ENCODE peak calls at places on chromosome 20, in five cellular contexts. Q is H1, M is mesenchymal stem cell, L is H9, J is trophoblast cell. V is an unnamed sample.

GRCh38 chr20:23226612-23227265 is 123.9 kb upstream of the NXT1 start:
- DNase-seq in Q (peak; percentile 38), M (peak; percentile 86), L (no peak), J (no peak), V (no peak)

GRCh38 chr20:32564921-32565734 is 20.0 kb downstream of the NOL4L start:
- DNase-seq in Q (no peak), M (peak; percentile 72), L (no peak), J (no peak), V (no peak)

GRCh38 chr20:61951695-61952533 is 113.8 kb downstream of the TAF4 start:
- DNase-seq in Q (peak; percentile 87), M (peak; percentile 30), L (peak; percentile 84), J (no peak), V (peak; percentile 78)

GRCh38 chr20:33773412-33774089 is 37.6 kb upstream of the CHMP4B start:
- DNase-seq in Q (no peak), M (no peak), L (no peak), J (no peak), V (no peak)

GRCh38 chr20:4844325-4844724 is 122.6 kb downstream of the PRND start:
- DNase-seq in Q (no peak), M (peak; percentile 15), L (no peak), J (no peak), V (no peak)

GRCh38 chr20:45306431-45306982 is at the start of gene RBPJL:
- DNase-seq in Q (peak; percentile 91), M (peak; percentile 17), L (peak; percentile 71), J (peak; percentile 46), V (no peak)

GRCh38 chr20:32743237-32744112 is at the start of gene COMMD7:
- DNase-seq in Q (peak; percentile 80), M (peak; percentile 67), L (peak; percentile 90), J (peak; percentile 81), V (no peak)

GRCh38 chr20:38337561-38338140 is 8.6 kb upstream of the LBP start:
- DNase-seq in Q (peak; percentile 98), M (peak; percentile 9), L (peak; percentile 93), J (peak; percentile 78), V (peak; percentile 63)

GRCh38 chr20:35329435-35330139 is 37.4 kb upstream of the FAM83C start:
- DNase-seq in Q (peak; percentile 89), M (peak; percentile 46), L (peak; percentile 84), J (peak; percentile 61), V (peak; percentile 14)

GRCh38 chr20:35618372-35619131 is 2.9 kb downstream of the SPAG4 start:
- DNase-seq in Q (peak; percentile 67), M (peak; percentile 42), L (peak; percentile 55), J (peak; percentile 63), V (no peak)

GRCh38 chr20:7327815-7328214 is 560.3 kb downstream of the BMP2 start:
- DNase-seq in Q (no peak), M (no peak), L (no peak), J (no peak), V (no peak)
- H3K27ac ChIP-seq in Q (no peak overlapping the region), M (no peak overlapping the region), L (no peak overlapping the region), J (no peak overlapping the region), V (no peak overlapping the region)

GRCh38 chr20:21161926-21162325 is 36.0 kb downstream of the KIZ start:
- DNase-seq in Q (no peak), M (no peak), L (no peak), J (no peak), V (no peak)

GRCh38 chr20:21172626-21173025 is 46.7 kb downstream of the KIZ start:
- DNase-seq in Q (no peak), M (no peak), L (no peak), J (no peak), V (no peak)

GRCh38 chr20:21162631-21163030 is 36.7 kb downstream of the KIZ start:
- DNase-seq in Q (no peak), M (no peak), L (no peak), J (no peak), V (no peak)

GRCh38 chr20:21166801-21167200 is 40.9 kb downstream of the KIZ start:
- DNase-seq in Q (no peak), M (no peak), L (no peak), J (no peak), V (no peak)

GRCh38 chr20:21167261-21167660 is 41.4 kb downstream of the KIZ start:
- DNase-seq in Q (no peak), M (no peak), L (no peak), J (no peak), V (no peak)
- H2BK12ac ChIP-seq in Q (no peak overlapping the region), M (no peak overlapping the region), L (no peak overlapping the region), J (no peak overlapping the region), V (no peak overlapping the region)

GRCh38 chr20:47274449-47275108 is 81.9 kb downstream of the ZMYND8 start:
- DNase-seq in Q (no peak), M (peak; percentile 96), L (no peak), J (peak; percentile 74), V (no peak)

GRCh38 chr20:47272893-47273590 is 83.5 kb downstream of the ZMYND8 start:
- DNase-seq in Q (peak; percentile 57), M (peak; percentile 75), L (peak; percentile 36), J (peak; percentile 87), V (peak; percentile 70)

GRCh38 chr20:47271216-47271615 is 85.3 kb downstream of the ZMYND8 start:
- DNase-seq in Q (no peak), M (no peak), L (no peak), J (no peak), V (no peak)

GRCh38 chr20:47275548-47275947 is 81.0 kb downstream of the ZMYND8 start:
- DNase-seq in Q (no peak), M (no peak), L (no peak), J (no peak), V (no peak)

GRCh38 chr20:47273591-47274235 is 82.8 kb downstream of the ZMYND8 start:
- DNase-seq in Q (no peak), M (peak; percentile 52), L (no peak), J (peak; percentile 71), V (no peak)
- H3K27ac ChIP-seq in Q (no peak overlapping the region), M (peak overlapping the region; percentile 90), L (no peak overlapping the region), J (peak overlapping the region; percentile 16), V (no peak overlapping the region)

GRCh38 chr20:63070771-63071540 is 64.2 kb upstream of the BHLHE23 start:
- DNase-seq in Q (no peak), M (no peak), L (no peak), J (no peak), V (no peak)
- H2BK12ac ChIP-seq in Q (no peak overlapping the region), M (no peak overlapping the region), L (no peak overlapping the region), J (no peak overlapping the region), V (no peak overlapping the region)